ENCODE peak calls at places on chromosomes 1 and 21, in four cellular contexts. D is neural progenitor cell, T is SK-N-MC, S is transverse colon. M is an unnamed sample.

GRCh38 chr1:39214998-39215873 is 10.7 kb downstream of the MACF1 start:
- DNase-seq in D (peak; percentile 9), T (no peak), S (peak; percentile 42), M (no peak)

GRCh38 chr21:24050233-24050632 is 1557.0 kb downstream of the MRPL39 start:
- DNase-seq in D (no peak), T (no peak), S (no peak), M (no peak)

GRCh38 chr1:19007491-19008441 is 51.3 kb upstream of the IFFO2 start:
- DNase-seq in D (no peak), T (no peak), S (no peak), M (no peak)

GRCh38 chr1:29264773-29265389 is 28.6 kb downstream of the PTPRU start:
- DNase-seq in D (no peak), T (no peak), S (no peak), M (no peak)

GRCh38 chr1:150836129-150836773 is 28.2 kb upstream of the CTSK start:
- DNase-seq in D (no peak), T (no peak), S (no peak), M (no peak)

GRCh38 chr1:115280073-115280472 is 58.0 kb downstream of the NGF start:
- DNase-seq in D (no peak), T (peak; percentile 83), S (no peak), M (no peak)

GRCh38 chr1:40662151-40662550 is 3.3 kb downstream of the RIMS3 start:
- DNase-seq in D (no peak), T (no peak), S (no peak), M (no peak)

GRCh38 chr1:101148987-101149386 is 87.8 kb upstream of the S1PR1 start:
- DNase-seq in D (no peak), T (no peak), S (no peak), M (no peak)

GRCh38 chr21:25297117-25297516 is 310.2 kb downstream of the MRPL39 start:
- DNase-seq in D (no peak), T (no peak), S (no peak), M (no peak)

GRCh38 chr1:223720987-223721591 is 8.8 kb downstream of the CAPN2 start:
- DNase-seq in D (no peak), T (no peak), S (peak; percentile 70), M (no peak)

GRCh38 chr1:87333692-87334347 is 5.1 kb downstream of the LMO4 start:
- DNase-seq in D (no peak), T (no peak), S (no peak), M (no peak)

GRCh38 chr1:1021010-1021845 is 1.3 kb downstream of the AGRN start:
- DNase-seq in D (peak; percentile 50), T (no peak), S (peak; percentile 75), M (no peak)

GRCh38 chr1:7327849-7328248 is 443.2 kb upstream of the VAMP3 start:
- DNase-seq in D (no peak), T (no peak), S (no peak), M (no peak)

GRCh38 chr1:158999301-159000069 is 10.2 kb upstream of the IFI16 start:
- DNase-seq in D (peak; percentile 90), T (no peak), S (peak; percentile 57), M (no peak)

GRCh38 chr1:35629051-35629450 is 12.3 kb downstream of the PSMB2 start:
- DNase-seq in D (no peak), T (no peak), S (no peak), M (no peak)

GRCh38 chr1:20233394-20233793 is 47.1 kb upstream of the PLA2G2C start:
- DNase-seq in D (peak; percentile 29), T (no peak), S (no peak), M (no peak)

GRCh38 chr1:35531368-35531767 is 25.8 kb downstream of the KIAA0319L start:
- DNase-seq in D (no peak), T (no peak), S (no peak), M (no peak)

GRCh38 chr1:105485207-105485606 is 1571.3 kb upstream of the PRMT6 start:
- DNase-seq in D (no peak), T (no peak), S (no peak), M (no peak)

GRCh38 chr1:82319526-82319925 is 518.8 kb downstream of the ADGRL2 start:
- DNase-seq in D (no peak), T (no peak), S (no peak), M (no peak)

GRCh38 chr1:226738995-226739695 is at the start of gene ITPKB:
- DNase-seq in D (peak; percentile 48), T (no peak), S (peak; percentile 71), M (peak; percentile 44)

GRCh38 chr1:240611619-240612490 is at the start of gene GREM2:
- DNase-seq in D (peak; percentile 85), T (no peak), S (peak; percentile 62), M (peak; percentile 20)

GRCh38 chr1:170410391-170411146 is 121.4 kb upstream of the GORAB start:
- DNase-seq in D (no peak), T (no peak), S (no peak), M (no peak)

GRCh38 chr1:234715252-234715945 is 105.4 kb upstream of the IRF2BP2 start:
- DNase-seq in D (no peak), T (no peak), S (peak; percentile 56), M (no peak)

GRCh38 chr1:14259191-14259757 is 339.2 kb upstream of the KAZN start:
- DNase-seq in D (no peak), T (no peak), S (peak; percentile 72), M (no peak)

GRCh38 chr1:12383786-12384185 is 154.0 kb downstream of the VPS13D start:
- DNase-seq in D (no peak), T (no peak), S (no peak), M (no peak)

GRCh38 chr1:171801395-171801990 is 20.0 kb downstream of the METTL13 start:
- DNase-seq in D (peak; percentile 73), T (no peak), S (no peak), M (no peak)

GRCh38 chr1:59355361-59355760 is 58.5 kb downstream of the FGGY start:
- DNase-seq in D (no peak), T (no peak), S (no peak), M (no peak)

GRCh38 chr1:79128726-79129125 is 122.2 kb upstream of the ADGRL4 start:
- DNase-seq in D (no peak), T (no peak), S (no peak), M (no peak)

GRCh38 chr1:244093265-244093638 is 42.2 kb downstream of the ZBTB18 start:
- DNase-seq in D (no peak), T (no peak), S (no peak), M (no peak)

DNA sequence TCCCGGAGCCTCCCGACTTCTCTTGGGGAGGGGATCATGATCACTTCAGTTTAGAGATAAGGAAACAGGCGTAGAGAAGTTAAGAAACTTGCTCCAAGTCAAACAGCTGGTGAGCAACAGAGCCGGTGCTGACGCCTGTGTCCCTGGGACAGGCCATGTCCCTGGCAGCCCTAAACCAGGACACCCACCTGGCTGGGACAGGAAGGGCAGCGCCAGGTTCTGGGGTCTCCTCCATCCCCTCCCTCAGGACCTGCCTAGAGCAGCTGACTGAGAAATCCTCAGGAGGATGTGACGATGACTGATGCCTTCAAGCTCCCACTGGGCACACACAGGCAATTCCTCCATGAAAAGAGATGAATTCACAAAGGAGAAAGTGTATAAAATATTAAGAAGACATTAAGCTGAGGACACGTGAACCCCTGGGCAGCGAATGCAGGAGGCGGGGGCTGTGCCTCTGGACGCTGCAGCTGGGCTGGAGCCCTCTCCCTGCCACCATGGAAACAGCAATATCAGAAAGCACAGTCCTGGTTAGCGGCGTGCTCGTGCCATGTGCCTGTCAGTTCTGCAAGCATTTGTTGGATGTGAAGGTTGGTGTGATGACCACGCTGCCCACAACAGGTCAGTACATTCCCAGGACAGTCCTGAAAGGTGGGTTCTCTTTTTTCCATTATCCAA is 40.1 kb upstream of the C1orf174 start:
- DNase-seq in D (no peak), T (no peak), S (no peak), M (no peak)
- H3K9me3 ChIP-seq in D (no peaks in the 10 kb centered on the region), T (peaks cover 4% of the 10 kb centered on the region), S (peaks cover 5% of the 10 kb centered on the region), M (no peaks in the 10 kb centered on the region)

DNA sequence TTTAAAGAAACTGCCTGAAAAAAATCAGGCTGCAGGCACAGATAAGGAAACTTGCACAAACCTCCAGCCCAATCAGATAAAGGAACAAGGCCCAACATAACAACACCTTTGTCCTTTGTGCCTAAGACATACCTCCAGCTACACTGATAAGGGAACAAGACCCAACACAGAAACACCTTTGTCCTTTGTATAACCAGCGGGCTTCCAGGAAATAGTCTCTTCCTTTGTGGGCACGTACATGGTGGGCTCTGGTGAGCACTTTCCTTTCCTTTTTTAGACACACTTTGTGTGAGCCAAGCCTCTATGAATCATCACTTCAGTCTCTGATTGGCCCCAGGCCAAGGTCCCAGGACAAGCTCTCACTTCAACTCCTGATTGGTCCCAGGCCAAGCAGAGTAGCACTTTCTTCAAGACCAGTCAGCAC is 23.6 kb downstream of the ZNF670 start:
- DNase-seq in D (no peak), T (no peak), S (no peak), M (no peak)
- H3K9me3 ChIP-seq in D (peaks cover 59% of the 10 kb centered on the region), T (peaks cover 18% of the 10 kb centered on the region), S (peaks cover 42% of the 10 kb centered on the region), M (peaks cover 12% of the 10 kb centered on the region)

GRCh38 chr21:27036736-27037301 is 69.9 kb upstream of the ADAMTS5 start:
- DNase-seq in D (no peak), T (no peak), S (no peak), M (no peak)
- H3K9me3 ChIP-seq in D (no peaks in the 10 kb centered on the region), T (no peaks in the 10 kb centered on the region), S (no peaks in the 10 kb centered on the region), M (no peaks in the 10 kb centered on the region)

DNA sequence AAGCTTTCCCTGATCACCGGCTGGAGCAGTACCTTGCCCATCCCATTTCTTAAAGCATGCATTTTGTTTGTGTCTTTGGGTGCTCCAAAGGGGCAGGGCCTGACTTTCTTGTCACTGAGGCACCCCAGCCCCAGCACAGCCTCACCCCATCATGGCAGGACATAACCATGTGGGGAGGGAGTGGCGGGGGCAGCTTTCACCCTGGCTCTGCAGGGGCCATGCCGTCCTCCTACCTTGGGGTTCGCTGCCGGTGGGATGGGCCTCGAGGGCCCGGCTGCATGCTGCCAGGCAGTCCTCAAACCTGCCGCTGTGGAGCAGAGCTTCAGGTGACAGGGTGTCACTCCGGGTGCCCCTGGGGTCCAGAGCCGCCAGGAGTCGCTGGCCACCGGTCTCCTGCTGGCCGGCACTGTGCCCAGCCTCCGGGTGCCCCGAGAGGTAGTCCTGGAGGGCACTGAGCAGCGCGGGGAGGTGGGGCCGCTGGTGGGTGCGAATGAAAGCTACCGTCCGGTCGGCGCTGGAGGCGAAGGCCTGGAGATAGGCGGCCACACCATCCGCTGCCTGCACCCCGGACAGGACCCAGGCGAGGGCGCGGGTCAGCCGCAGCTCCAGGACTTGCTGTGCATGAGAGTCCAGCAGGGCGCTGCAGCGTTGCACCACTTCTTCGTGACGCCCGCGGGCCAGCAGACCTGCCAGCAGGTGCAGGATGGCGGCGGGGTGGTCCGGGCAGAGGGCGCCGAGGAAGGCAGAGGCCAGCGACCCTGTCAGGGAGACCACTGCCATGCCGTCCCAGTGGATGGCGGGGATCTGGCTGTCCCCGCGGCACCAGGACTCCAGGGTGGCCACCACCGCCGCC is 1.5 kb downstream of the TTC34 start:
- DNase-seq in D (no peak), T (no peak), S (no peak), M (no peak)
- H3K9me3 ChIP-seq in D (no peaks in the 10 kb centered on the region), T (no peaks in the 10 kb centered on the region), S (peaks cover under 1% of the 10 kb centered on the region), M (no peaks in the 10 kb centered on the region)

GRCh38 chr1:183764981-183765380 is 39.9 kb upstream of the RGL1 start:
- DNase-seq in D (no peak), T (no peak), S (no peak), M (no peak)
- H3K9me3 ChIP-seq in D (no peaks in the 10 kb centered on the region), T (no peaks in the 10 kb centered on the region), S (no peaks in the 10 kb centered on the region), M (no peaks in the 10 kb centered on the region)

GRCh38 chr21:30882907-30883597 is 1.7 kb upstream of the KRTAP11-1 start:
- DNase-seq in D (no peak), T (no peak), S (no peak), M (no peak)
- H3K9me3 ChIP-seq in D (no peaks in the 10 kb centered on the region), T (no peaks in the 10 kb centered on the region), S (no peaks in the 10 kb centered on the region), M (no peaks in the 10 kb centered on the region)

GRCh38 chr21:45932922-45933502 is 48.6 kb upstream of the COL6A1 start:
- DNase-seq in D (no peak), T (no peak), S (no peak), M (no peak)
- H3K9me3 ChIP-seq in D (no peaks in the 10 kb centered on the region), T (no peaks in the 10 kb centered on the region), S (no peaks in the 10 kb centered on the region), M (no peaks in the 10 kb centered on the region)

M was measured in T-helper 17 cell.